ENCODE peak calls at places on chromosomes 1 and 21, in eight cellular contexts. R is HuH-7.5, H is ovary, V is HFF-Myc, K is H54, W is C1 segment of cervical spinal cord, T is uterus, J is myocyte. M is an unnamed sample.

GRCh38 chr1:234943801-234944402 is 184.7 kb downstream of the TOMM20 start:
- DNase-seq in K (no peak), H (no peak), T (no peak), R (no peak), V (no peak), J (no peak), W (no peak), M (peak)

GRCh38 chr1:2290595-2291510 is 62.7 kb downstream of the SKI start:
- DNase-seq in W (peak), H (peak), R (no peak), T (peak), V (peak), J (peak), K (peak), M (peak)

GRCh38 chr1:5340560-5341130 is 651.6 kb downstream of the NPHP4 start:
- DNase-seq in R (no peak), T (no peak), K (no peak), W (no peak), H (no peak), V (no peak), J (no peak), M (no peak)

GRCh38 chr1:16134906-16135305 is 21.0 kb downstream of the EPHA2 start:
- DNase-seq in K (no peak), V (no peak), J (no peak), W (no peak), T (no peak), H (peak), R (no peak), M (no peak)

GRCh38 chr1:24486296-24487065 is 16.2 kb upstream of the RCAN3 start:
- DNase-seq in H (no peak), R (no peak), V (no peak), J (no peak), W (no peak), K (no peak), T (no peak), M (no peak)

GRCh38 chr1:150615346-150616201 is 13.8 kb downstream of the ENSA start:
- DNase-seq in T (no peak), K (no peak), R (no peak), V (no peak), W (no peak), J (no peak), H (no peak), M (peak)

GRCh38 chr21:27225142-27225541 is 258.3 kb upstream of the ADAMTS5 start:
- DNase-seq in H (no peak), T (no peak), V (no peak), R (no peak), K (no peak), W (no peak), J (no peak), M (no peak)

GRCh38 chr21:33642896-33643657 is 776 bp downstream of the ITSN1 start:
- DNase-seq in K (peak), J (peak), H (peak), V (no peak), W (no peak), R (no peak), T (peak), M (peak)

GRCh38 chr1:209657140-209657879 is 5.1 kb upstream of the LAMB3 start:
- DNase-seq in V (no peak), K (peak), R (no peak), J (no peak), T (no peak), W (no peak), H (no peak), M (no peak)

GRCh38 chr21:32457360-32457840 is 44.9 kb downstream of the EVA1C start:
- DNase-seq in T (peak), H (peak), W (no peak), R (no peak), V (no peak), J (peak), K (no peak), M (peak)

GRCh38 chr1:23673086-23673813 is 18.4 kb upstream of the RPL11 start:
- DNase-seq in V (no peak), K (peak), J (peak), H (no peak), T (no peak), W (no peak), R (peak), M (no peak)

GRCh38 chr1:27752372-27752771 is 20.6 kb upstream of the STX12 start:
- DNase-seq in W (no peak), H (no peak), R (no peak), T (no peak), K (no peak), J (peak), V (no peak), M (no peak)

GRCh38 chr1:2340918-2341254 is 50.5 kb downstream of the MORN1 start:
- DNase-seq in J (no peak), V (no peak), H (no peak), T (no peak), K (no peak), R (no peak), W (no peak), M (no peak)

GRCh38 chr1:71980543-71980942 is 301.8 kb downstream of the NEGR1 start:
- DNase-seq in V (no peak), W (no peak), J (no peak), K (no peak), T (no peak), R (no peak), H (no peak), M (no peak)

GRCh38 chr1:23745515-23745914 is 2.2 kb downstream of the ELOA start:
- DNase-seq in R (peak), H (no peak), J (peak), V (no peak), W (no peak), K (peak), T (no peak), M (no peak)

GRCh38 chr1:112505878-112506277 is 2.9 kb upstream of the WNT2B start:
- DNase-seq in V (no peak), R (no peak), W (no peak), K (no peak), T (no peak), H (no peak), J (no peak), M (no peak)

GRCh38 chr1:224626042-224626441 is 9.9 kb downstream of the CNIH3 start:
- DNase-seq in V (no peak), J (peak), T (no peak), R (no peak), W (no peak), K (no peak), H (no peak), M (no peak)

GRCh38 chr1:197598935-197599334 is 176.3 kb downstream of the DENND1B start:
- DNase-seq in H (no peak), T (no peak), W (no peak), K (no peak), R (no peak), V (no peak), J (no peak), M (no peak)

GRCh38 chr21:27759820-27760219 is 792.9 kb upstream of the ADAMTS5 start:
- DNase-seq in J (no peak), T (no peak), R (no peak), V (no peak), K (no peak), H (no peak), W (no peak), M (no peak)

GRCh38 chr1:84936116-84936810 is 43.3 kb upstream of the LPAR3 start:
- DNase-seq in T (no peak), R (peak), W (no peak), V (no peak), H (peak), J (peak), K (peak), M (no peak)

GRCh38 chr1:165344198-165344597 is 12.3 kb downstream of the LMX1A start:
- DNase-seq in H (no peak), W (no peak), K (no peak), V (no peak), J (no peak), T (no peak), R (no peak), M (no peak)

GRCh38 chr1:95408506-95409136 is 174.6 kb downstream of the RWDD3 start:
- DNase-seq in W (no peak), T (no peak), R (no peak), V (no peak), K (no peak), H (no peak), J (no peak), M (no peak)

GRCh38 chr1:150487763-150488115 is 520 bp downstream of the TARS2 start:
- DNase-seq in V (no peak), R (no peak), W (no peak), K (no peak), T (no peak), H (no peak), J (no peak), M (no peak)

GRCh38 chr1:224067621-224068457 is 46.1 kb upstream of the FBXO28 start:
- DNase-seq in J (peak), W (no peak), R (no peak), T (no peak), H (no peak), K (peak), V (no peak), M (no peak)

GRCh38 chr1:15152318-15153183 is 996 bp upstream of the TMEM51 start:
- DNase-seq in H (peak), K (peak), W (peak), V (peak), T (peak), R (peak), J (peak), M (peak)

GRCh38 chr1:221806236-221806635 is 64.3 kb upstream of the DUSP10 start:
- DNase-seq in K (no peak), R (no peak), V (no peak), J (no peak), H (no peak), T (no peak), W (no peak), M (no peak)

GRCh38 chr1:206709322-206709721 is 24.6 kb downstream of the MAPKAPK2 start:
- DNase-seq in K (no peak), H (no peak), J (no peak), R (no peak), T (no peak), W (no peak), V (no peak), M (no peak)

M was measured in tibial artery.